ENCODE peak calls at places on chromosomes 5 and 9, in four cellular contexts. U is neural progenitor cell, Z is thoracic aorta, S is coronary artery. G is an unnamed sample.

GRCh38 chr9:37916471-37917314 is 12.8 kb upstream of the SLC25A51 start:
- DNase-seq in U (no peak), Z (no peak), S (no peak), G (no peak)

GRCh38 chr5:143812085-143812705 is at the start of gene HMHB1:
- DNase-seq in U (no peak), Z (no peak), S (no peak), G (no peak)

GRCh38 chr9:130354378-130354777 is 88.8 kb downstream of the HMCN2 start:
- DNase-seq in U (no peak), Z (no peak), S (no peak), G (no peak)

GRCh38 chr5:96930058-96930457 is 5.8 kb upstream of the LNPEP start:
- DNase-seq in U (no peak), Z (no peak), S (no peak), G (no peak)

GRCh38 chr9:133356391-133357091 is at the start of the genes SURF1 and SURF2:
- DNase-seq in U (peak), Z (peak), S (peak), G (no peak)

GRCh38 chr5:25064306-25064705 is 419.5 kb upstream of the CDH10 start:
- DNase-seq in U (no peak), Z (no peak), S (no peak), G (no peak)

GRCh38 chr5:127521138-127521770 is 3.8 kb downstream of the PRRC1 start:
- DNase-seq in U (no peak), Z (no peak), S (no peak), G (no peak)

GRCh38 chr5:126499742-126500396 is 76.7 kb downstream of the GRAMD2B start:
- DNase-seq in U (peak), Z (no peak), S (no peak), G (no peak)

GRCh38 chr5:157106668-157107461 is 2.0 kb downstream of the HAVCR2 start:
- DNase-seq in U (no peak), Z (no peak), S (no peak), G (no peak)

GRCh38 chr5:69265931-69266330 is 31.2 kb downstream of the CDK7 start:
- DNase-seq in U (peak), Z (no peak), S (no peak), G (no peak)

GRCh38 chr9:81125446-81126092 is 563.8 kb downstream of the TLE1 start:
- DNase-seq in U (no peak), Z (no peak), S (no peak), G (no peak)

GRCh38 chr5:138339086-138339456 is 1.0 kb downstream of the FAM53C start:
- DNase-seq in U (peak), Z (no peak), S (no peak), G (no peak)

GRCh38 chr5:138733509-138733908 is 19.7 kb upstream of the CTNNA1 start:
- DNase-seq in U (no peak), Z (no peak), S (no peak), G (no peak)

GRCh38 chr9:80994892-80995291 is 694.5 kb downstream of the TLE1 start:
- DNase-seq in U (no peak), Z (no peak), S (no peak), G (no peak)

GRCh38 chr5:32687167-32687831 is 23.8 kb upstream of the NPR3 start:
- DNase-seq in U (no peak), Z (no peak), S (no peak), G (no peak)

GRCh38 chr5:82287625-82288024 is 9.5 kb upstream of the RPS23 start:
- DNase-seq in U (no peak), Z (no peak), S (no peak), G (no peak)

GRCh38 chr9:135221951-135222631 is 134.6 kb downstream of the OLFM1 start:
- DNase-seq in U (peak), Z (no peak), S (no peak), G (no peak)

GRCh38 chr5:65394078-65394477 is 87.6 kb downstream of the ADAMTS6 start:
- DNase-seq in U (peak), Z (no peak), S (peak), G (no peak)

GRCh38 chr5:173829826-173830225 is 58.3 kb upstream of the CPEB4 start:
- DNase-seq in U (no peak), Z (no peak), S (no peak), G (no peak)

GRCh38 chr5:172741206-172741582 is 29.8 kb downstream of the DUSP1 start:
- DNase-seq in U (no peak), Z (no peak), S (no peak), G (no peak)
- H3K27ac ChIP-seq in U (no peak), Z (peak), S (peak), G (peak)

GRCh38 chr5:10162468-10162867 is 87.2 kb downstream of the ATPSCKMT start:
- DNase-seq in U (peak), Z (no peak), S (no peak), G (no peak)

GRCh38 chr5:10168254-10168653 is 81.4 kb downstream of the ATPSCKMT start:
- DNase-seq in U (no peak), Z (no peak), S (no peak), G (no peak)

GRCh38 chr5:10172242-10172641 is 77.4 kb downstream of the ATPSCKMT start:
- DNase-seq in U (no peak), Z (no peak), S (no peak), G (no peak)

GRCh38 chr5:10166392-10166791 is 83.3 kb downstream of the ATPSCKMT start:
- DNase-seq in U (no peak), Z (no peak), S (no peak), G (no peak)

DNA sequence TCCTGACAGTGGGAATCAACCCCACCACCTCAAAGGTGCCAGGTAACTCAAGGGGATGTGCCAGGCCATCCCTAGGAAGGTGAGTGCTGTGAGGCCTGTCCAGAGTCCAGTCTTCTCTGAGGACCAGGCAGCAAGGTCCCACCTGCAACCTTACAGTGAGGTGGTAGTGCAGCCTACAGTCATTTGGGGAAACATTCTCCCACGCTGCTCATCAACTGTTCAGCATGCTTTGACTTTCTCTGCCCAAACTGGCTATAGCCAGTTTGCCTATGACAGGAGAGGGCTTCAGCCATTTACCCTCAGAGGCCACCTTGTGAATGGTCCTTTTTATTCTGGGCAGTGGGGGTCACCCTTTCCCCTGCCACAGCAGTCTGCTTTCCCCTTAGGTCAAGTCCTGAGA is 81.9 kb downstream of the ATPSCKMT start:
- DNase-seq in U (no peak), Z (no peak), S (no peak), G (peak)
- TF ChIP-seq CTCF in U (no peak), Z (no peak), S (no peak), G (no peak)

GRCh38 chr5:1502737-1503120 is 21.0 kb downstream of the LPCAT1 start:
- DNase-seq in U (no peak), Z (no peak), S (no peak), G (no peak)

GRCh38 chr5:1504244-1504595 is 19.5 kb downstream of the LPCAT1 start:
- DNase-seq in U (no peak), Z (no peak), S (no peak), G (no peak)

GRCh38 chr5:1504617-1505016 is 19.1 kb downstream of the LPCAT1 start:
- DNase-seq in U (no peak), Z (no peak), S (no peak), G (no peak)

GRCh38 chr5:1502046-1502736 is 21.6 kb downstream of the LPCAT1 start:
- DNase-seq in U (no peak), Z (no peak), S (no peak), G (no peak)

GRCh38 chr5:1503301-1504243 is 20.2 kb downstream of the LPCAT1 start:
- DNase-seq in U (no peak), Z (no peak), S (no peak), G (no peak)
- H3K27ac ChIP-seq in U (no peak), Z (no peak), S (peak), G (no peak)

GRCh38 chr9:35415769-35416427 is 74.0 kb upstream of the RUSC2 start:
- DNase-seq in U (peak), Z (no peak), S (no peak), G (no peak)
- TF ChIP-seq CTCF in U (peak), Z (no peak), S (no peak), G (no peak)

GRCh38 chr9:131714161-131714646 is 25.7 kb downstream of the RAPGEF1 start:
- DNase-seq in U (no peak), Z (peak), S (peak), G (no peak)
- H3K27ac ChIP-seq in U (no peak), Z (peak), S (peak), G (peak)

DNA sequence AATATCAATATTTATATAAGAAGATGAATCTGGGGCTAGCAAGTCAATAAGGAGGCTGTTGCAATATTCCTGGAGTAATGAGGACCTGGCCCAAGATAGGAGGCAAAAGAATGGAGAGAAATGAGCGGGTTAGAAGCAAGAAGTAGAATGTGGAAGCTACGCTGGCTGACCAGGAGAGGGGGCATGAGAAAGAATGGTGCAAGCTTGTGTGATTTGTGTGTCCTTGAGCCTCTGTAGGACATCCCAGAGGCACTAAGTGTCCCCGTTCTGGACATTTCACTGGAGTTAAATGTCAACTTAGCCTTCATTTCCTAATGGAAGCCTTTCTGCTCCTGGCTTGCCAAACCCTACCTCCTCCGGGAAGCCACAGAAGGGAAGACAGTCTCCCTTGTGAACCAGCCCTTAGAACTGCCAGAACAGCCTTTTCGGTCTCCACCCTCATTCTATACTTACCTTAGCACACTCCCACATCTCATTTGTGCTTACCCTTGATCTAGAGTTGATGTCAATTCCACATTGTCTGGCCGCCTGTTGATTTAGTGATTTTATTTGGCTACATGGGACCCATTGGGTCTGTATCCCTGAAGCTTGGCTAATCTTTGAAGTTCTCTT is 6.7 kb upstream of the PDE6A start:
- DNase-seq in U (no peak), Z (no peak), S (no peak), G (no peak)
- TF ChIP-seq CTCF in U (peak), Z (no peak), S (no peak), G (no peak)

DNA sequence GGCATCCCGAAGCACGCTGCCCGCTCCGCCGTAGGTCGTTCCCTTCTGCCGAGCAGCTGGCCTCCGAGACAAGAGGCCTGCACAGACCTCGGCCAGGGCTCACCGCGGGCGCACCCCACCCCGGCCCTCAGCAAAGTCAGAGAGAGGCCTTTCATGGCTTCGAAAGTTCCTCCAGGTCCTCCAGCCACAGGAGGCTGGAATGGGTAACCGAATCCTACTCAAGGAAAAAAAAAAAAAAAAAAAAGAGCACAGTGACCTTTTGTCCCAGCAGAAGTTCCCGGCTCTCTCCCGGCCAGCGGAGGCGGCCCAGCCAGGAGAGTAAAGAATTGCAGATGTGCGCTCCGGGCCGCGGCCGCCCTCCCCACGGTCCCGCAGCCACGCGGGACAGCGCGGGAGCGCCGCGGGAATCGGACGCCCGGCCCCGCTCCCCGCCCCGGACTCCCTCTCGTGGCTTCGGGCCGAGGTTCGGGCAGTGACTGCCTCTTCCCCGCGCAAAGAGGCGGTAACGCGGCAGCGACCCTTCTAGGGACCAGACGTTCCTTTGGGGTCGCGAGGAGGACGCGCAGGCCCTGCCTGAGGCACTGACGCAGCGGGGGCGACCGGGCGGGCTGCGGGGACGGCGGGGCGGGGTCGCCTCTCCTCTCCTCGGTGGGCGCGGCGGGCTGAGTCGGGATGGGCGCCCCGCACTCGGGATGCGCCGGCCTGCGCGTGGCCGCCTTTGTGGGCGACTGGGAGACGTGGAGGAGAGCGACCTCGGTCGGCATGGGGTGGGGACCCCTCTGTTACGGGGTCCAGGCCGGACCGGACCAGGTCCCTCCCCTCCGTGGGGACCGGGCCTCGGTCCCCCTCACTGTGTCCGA is 790 bp downstream of the GFPT2 start:
- DNase-seq in U (peak), Z (no peak), S (no peak), G (no peak)
- H3K27ac ChIP-seq in U (no peak), Z (no peak), S (peak), G (peak)

G was measured in vagina.